ENCODE peak calls at places on chromosomes 2 and 18, in five cellular contexts. F is naive thymus-derived CD8-positive, alpha-beta T cell; H is progenitor cell of endocrine pancreas; G is ACHN; P is H7. U is an unnamed sample.

GRCh38 chr2:3144856-3145255 is 232.8 kb downstream of the EIPR1 start:
- DNase-seq in F (no peak), H (no peak), G (no peak), P (no peak), U (no peak)

GRCh38 chr2:142935563-142936089 is 58.2 kb downstream of the KYNU start:
- DNase-seq in F (no peak), H (no peak), G (no peak), P (no peak), U (no peak)

GRCh38 chr2:3647831-3648651 is 10.0 kb upstream of the ALLC start:
- DNase-seq in F (no peak), H (no peak), G (no peak), P (no peak), U (no peak)

GRCh38 chr2:39119732-39120520 is 925 bp downstream of the SOS1 start:
- DNase-seq in F (peak; percentile 59), H (peak; percentile 35), G (peak; percentile 60), P (peak; percentile 46), U (peak; percentile 66)

GRCh38 chr2:8794923-8795825 is 42.2 kb downstream of the KIDINS220 start:
- DNase-seq in F (no peak), H (no peak), G (no peak), P (no peak), U (no peak)

GRCh38 chr18:13112982-13113381 is 105.6 kb upstream of the LDLRAD4 start:
- DNase-seq in F (peak; percentile 11), H (peak; percentile 37), G (peak; percentile 24), P (peak; percentile 84), U (no peak)

GRCh38 chr18:55248497-55248896 is 289.2 kb upstream of the CCDC68 start:
- DNase-seq in F (no peak), H (no peak), G (no peak), P (no peak), U (no peak)

GRCh38 chr18:45684341-45685115 is 39.5 kb upstream of the SLC14A1 start:
- DNase-seq in F (no peak), H (no peak), G (no peak), P (no peak), U (no peak)

GRCh38 chr2:41881249-41881648 is 166.6 kb upstream of the PKDCC start:
- DNase-seq in F (no peak), H (no peak), G (no peak), P (no peak), U (no peak)

GRCh38 chr18:74715306-74715705 is 117.6 kb downstream of the ZNF407 start:
- DNase-seq in F (no peak), H (no peak), G (no peak), P (no peak), U (no peak)

GRCh38 chr2:114598329-114598728 is 155.9 kb downstream of the DPP10 start:
- DNase-seq in F (no peak), H (no peak), G (no peak), P (no peak), U (no peak)

GRCh38 chr18:46174317-46175039 is 70.3 kb downstream of the HAUS1 start:
- DNase-seq in F (peak; percentile 40), H (peak; percentile 34), G (peak; percentile 48), P (peak; percentile 82), U (peak; percentile 40)

GRCh38 chr2:68744517-68744916 is 9.9 kb downstream of the ARHGAP25 start:
- DNase-seq in F (no peak), H (no peak), G (no peak), P (peak; percentile 37), U (no peak)

GRCh38 chr2:72859831-72860262 is 27.4 kb upstream of the SPR start:
- DNase-seq in F (peak; percentile 56), H (peak; percentile 56), G (peak; percentile 70), P (peak; percentile 73), U (peak; percentile 32)

GRCh38 chr2:227127236-227127635 is 36.8 kb downstream of the COL4A4 start:
- DNase-seq in F (no peak), H (no peak), G (no peak), P (no peak), U (no peak)

GRCh38 chr18:45050712-45051639 is 370.3 kb downstream of the SETBP1 start:
- DNase-seq in F (no peak), H (no peak), G (no peak), P (no peak), U (no peak)

GRCh38 chr2:102357975-102358374 is 2.4 kb downstream of the IL18R1 start:
- DNase-seq in F (no peak), H (no peak), G (no peak), P (no peak), U (peak; percentile 25)

U was measured in naive B cell.